ENCODE peak calls at places on chromosomes 3 and 15, in five cellular contexts. One of them, this sample, is unnamed.

GRCh38 chr15:67520976-67521769 is at the start of gene C15orf61:
- DNase-seq in SW480: peak
- DNase-seq in GM12892: peak
- DNase-seq in anterior cingulate cortex: peak
- DNase-seq in NCI-H1105 treated with DMSO at 0.1 percent for 48 hours: peak
- DNase-seq in this sample: peak

GRCh38 chr15:65771870-65772269 is 20.2 kb downstream of the DENND4A start:
- DNase-seq in SW480: no peak
- DNase-seq in GM12892: no peak
- DNase-seq in anterior cingulate cortex: no peak
- DNase-seq in NCI-H1105 treated with DMSO at 0.1 percent for 48 hours: no peak
- DNase-seq in this sample: no peak

GRCh38 chr3:184371570-184372018 is 6.4 kb downstream of the THPO start:
- DNase-seq in SW480: peak
- DNase-seq in GM12892: peak
- DNase-seq in anterior cingulate cortex: peak
- DNase-seq in NCI-H1105 treated with DMSO at 0.1 percent for 48 hours: peak
- DNase-seq in this sample: peak

GRCh38 chr15:31357148-31357547 is 30.5 kb downstream of the KLF13 start:
- DNase-seq in SW480: no peak
- DNase-seq in GM12892: no peak
- DNase-seq in anterior cingulate cortex: no peak
- DNase-seq in NCI-H1105 treated with DMSO at 0.1 percent for 48 hours: no peak
- DNase-seq in this sample: no peak

GRCh38 chr3:27219127-27219860 is 149.9 kb downstream of the NEK10 start:
- DNase-seq in SW480: no peak
- DNase-seq in GM12892: no peak
- DNase-seq in anterior cingulate cortex: no peak
- DNase-seq in NCI-H1105 treated with DMSO at 0.1 percent for 48 hours: no peak
- DNase-seq in this sample: no peak

GRCh38 chr15:73183071-73183470 is 130.8 kb downstream of the NEO1 start:
- DNase-seq in SW480: no peak
- DNase-seq in GM12892: no peak
- DNase-seq in anterior cingulate cortex: no peak
- DNase-seq in NCI-H1105 treated with DMSO at 0.1 percent for 48 hours: no peak
- DNase-seq in this sample: no peak

GRCh38 chr3:77102916-77103769 is 63.2 kb downstream of the ROBO2 start:
- DNase-seq in SW480: no peak
- DNase-seq in GM12892: no peak
- DNase-seq in anterior cingulate cortex: no peak
- DNase-seq in NCI-H1105 treated with DMSO at 0.1 percent for 48 hours: no peak
- DNase-seq in this sample: peak

GRCh38 chr3:124288996-124289395 is 297.1 kb upstream of the ROPN1 start:
- DNase-seq in SW480: no peak
- DNase-seq in GM12892: no peak
- DNase-seq in anterior cingulate cortex: no peak
- DNase-seq in NCI-H1105 treated with DMSO at 0.1 percent for 48 hours: no peak
- DNase-seq in this sample: no peak

GRCh38 chr3:150183619-150184425 is 213.1 kb upstream of the PFN2 start:
- DNase-seq in SW480: peak
- DNase-seq in GM12892: peak
- DNase-seq in anterior cingulate cortex: peak
- DNase-seq in NCI-H1105 treated with DMSO at 0.1 percent for 48 hours: peak
- DNase-seq in this sample: peak

GRCh38 chr3:61372723-61373122 is 121.5 kb upstream of the FHIT start:
- DNase-seq in SW480: no peak
- DNase-seq in GM12892: no peak
- DNase-seq in anterior cingulate cortex: no peak
- DNase-seq in NCI-H1105 treated with DMSO at 0.1 percent for 48 hours: no peak
- DNase-seq in this sample: no peak

GRCh38 chr15:69305204-69305931 is 6.7 kb downstream of the PAQR5 start:
- DNase-seq in SW480: peak
- DNase-seq in GM12892: no peak
- DNase-seq in anterior cingulate cortex: no peak
- DNase-seq in NCI-H1105 treated with DMSO at 0.1 percent for 48 hours: no peak
- DNase-seq in this sample: no peak

This sample was measured in COR-L47.